ENCODE peak calls at places on chromosomes 6 and 20, in nine cellular contexts. P is NCI-H1105, O is cardiac muscle cell, K is astrocyte of the spinal cord, D is T-helper 2 cell, B is EH, H is ecto neural progenitor cell, Y is GM10248, J is foreskin fibroblast. Q is an unnamed sample.

GRCh38 chr6:168047841-168048723 is 30.9 kb downstream of the FRMD1 start:
- DNase-seq in P (no peak), O (no peak), K (no peak), D (no peak), B (no peak), H (no peak), Y (no peak), J (no peak), Q (no peak)

GRCh38 chr6:47103931-47104330 is 61.8 kb upstream of the ADGRF1 start:
- DNase-seq in P (no peak), O (peak; percentile 55), K (no peak), D (no peak), B (no peak), H (no peak), Y (no peak), J (peak; percentile 42), Q (no peak)

GRCh38 chr6:156954781-156955180 is 177.6 kb downstream of the ARID1B start:
- DNase-seq in P (no peak), O (no peak), K (no peak), D (no peak), B (no peak), H (no peak), Y (no peak), J (no peak), Q (no peak)

GRCh38 chr6:32645047-32645703 is 8.0 kb downstream of the HLA-DQA1 start:
- DNase-seq in P (no peak), O (no peak), K (no peak), D (no peak), B (no peak), H (no peak), Y (no peak), J (no peak), Q (no peak)

GRCh38 chr6:44486002-44486421 is 98.5 kb downstream of the CDC5L start:
- DNase-seq in P (no peak), O (no peak), K (peak; percentile 68), D (no peak), B (peak; percentile 86), H (no peak), Y (no peak), J (peak; percentile 67), Q (no peak)

GRCh38 chr6:170268216-170269129 is 22.4 kb downstream of the DLL1 start:
- DNase-seq in P (no peak), O (no peak), K (no peak), D (no peak), B (no peak), H (no peak), Y (no peak), J (no peak), Q (no peak)

GRCh38 chr6:138719011-138719635 is 54.4 kb upstream of the CCDC28A start:
- DNase-seq in P (no peak), O (peak; percentile 7), K (peak; percentile 61), D (no peak), B (peak; percentile 81), H (no peak), Y (no peak), J (peak; percentile 44), Q (no peak)

GRCh38 chr20:35171753-35172433 is at the start of gene PROCR:
- DNase-seq in P (peak; percentile 16), O (peak; percentile 95), K (peak; percentile 91), D (peak; percentile 26), B (peak; percentile 96), H (peak; percentile 69), Y (peak; percentile 50), J (peak; percentile 98), Q (no peak)

GRCh38 chr20:17645546-17646208 is 36.4 kb downstream of the RRBP1 start:
- DNase-seq in P (no peak), O (no peak), K (no peak), D (no peak), B (no peak), H (no peak), Y (no peak), J (peak; percentile 33), Q (no peak)

GRCh38 chr20:52056203-52057062 is 135.1 kb downstream of the ZFP64 start:
- DNase-seq in P (no peak), O (peak; percentile 64), K (peak; percentile 92), D (no peak), B (peak; percentile 96), H (no peak), Y (no peak), J (peak; percentile 91), Q (no peak)

GRCh38 chr6:110140650-110141049 is 38.8 kb downstream of the WASF1 start:
- DNase-seq in P (no peak), O (peak; percentile 66), K (peak; percentile 60), D (no peak), B (peak; percentile 76), H (no peak), Y (no peak), J (peak; percentile 83), Q (no peak)

GRCh38 chr6:55450007-55450406 is 122.7 kb downstream of the GFRAL start:
- DNase-seq in P (no peak), O (no peak), K (no peak), D (no peak), B (peak; percentile 4), H (no peak), Y (no peak), J (peak; percentile 56), Q (no peak)

GRCh38 chr20:37228656-37229055 is 33.0 kb downstream of the GHRH start:
- DNase-seq in P (no peak), O (no peak), K (no peak), D (no peak), B (no peak), H (no peak), Y (no peak), J (no peak), Q (no peak)

GRCh38 chr20:43309266-43309665 is 119.6 kb upstream of the PTPRT start:
- DNase-seq in P (no peak), O (no peak), K (no peak), D (no peak), B (no peak), H (no peak), Y (no peak), J (no peak), Q (no peak)

Q was measured in T-helper 17 cell.